ENCODE peak calls at places on chromosomes 6 and 20, in six cellular contexts. One of them, this sample, is unnamed.

GRCh38 chr6:18496462-18496861 is 109.3 kb downstream of the RNF144B start:
- DNase-seq in sigmoid colon: no peak
- DNase-seq in uterus: no peak
- DNase-seq in HCT116: no peak
- DNase-seq in adrenal gland: no peak
- DNase-seq in ovary: no peak
- DNase-seq in this sample: no peak

GRCh38 chr6:147508073-147508870 is at the start of gene SAMD5:
- DNase-seq in adrenal gland: peak
- DNase-seq in HCT116: peak
- DNase-seq in ovary: peak
- DNase-seq in uterus: peak
- DNase-seq in sigmoid colon: peak
- DNase-seq in this sample: peak

GRCh38 chr20:32474967-32475819 is 109.9 kb downstream of the NOL4L start:
- DNase-seq in ovary: peak
- DNase-seq in sigmoid colon: peak
- DNase-seq in HCT116: no peak
- DNase-seq in uterus: peak
- DNase-seq in adrenal gland: peak
- DNase-seq in this sample: peak

GRCh38 chr6:135095716-135096115 is 41.1 kb upstream of the HBS1L start:
- DNase-seq in adrenal gland: no peak
- DNase-seq in uterus: no peak
- DNase-seq in ovary: no peak
- DNase-seq in sigmoid colon: no peak
- DNase-seq in HCT116: no peak
- DNase-seq in this sample: no peak

GRCh38 chr20:12966468-12967085 is 42.2 kb upstream of the SPTLC3 start:
- DNase-seq in sigmoid colon: no peak
- DNase-seq in adrenal gland: no peak
- DNase-seq in ovary: no peak
- DNase-seq in HCT116: no peak
- DNase-seq in uterus: no peak
- DNase-seq in this sample: no peak

GRCh38 chr20:53942973-53943372 is 127.4 kb downstream of the BCAS1 start:
- DNase-seq in sigmoid colon: no peak
- DNase-seq in adrenal gland: no peak
- DNase-seq in uterus: no peak
- DNase-seq in ovary: no peak
- DNase-seq in HCT116: no peak
- DNase-seq in this sample: no peak

GRCh38 chr20:46438156-46438750 is 31.8 kb upstream of the ELMO2 start:
- DNase-seq in sigmoid colon: no peak
- DNase-seq in uterus: no peak
- DNase-seq in HCT116: peak
- DNase-seq in adrenal gland: no peak
- DNase-seq in ovary: no peak
- DNase-seq in this sample: peak

GRCh38 chr6:81148726-81149125 is 603.8 kb downstream of the TENT5A start:
- DNase-seq in adrenal gland: no peak
- DNase-seq in ovary: no peak
- DNase-seq in sigmoid colon: no peak
- DNase-seq in HCT116: no peak
- DNase-seq in uterus: no peak
- DNase-seq in this sample: no peak

GRCh38 chr20:36532388-36532787 is 8.9 kb upstream of the MYL9 start:
- DNase-seq in sigmoid colon: no peak
- DNase-seq in HCT116: no peak
- DNase-seq in uterus: no peak
- DNase-seq in adrenal gland: no peak
- DNase-seq in ovary: no peak
- DNase-seq in this sample: no peak

GRCh38 chr6:138293996-138294395 is 75.7 kb upstream of the PBOV1 start:
- DNase-seq in sigmoid colon: no peak
- DNase-seq in adrenal gland: no peak
- DNase-seq in uterus: no peak
- DNase-seq in HCT116: no peak
- DNase-seq in ovary: no peak
- DNase-seq in this sample: no peak

GRCh38 chr20:8583209-8584106 is 451.4 kb downstream of the PLCB1 start:
- DNase-seq in HCT116: no peak
- DNase-seq in adrenal gland: no peak
- DNase-seq in ovary: no peak
- DNase-seq in sigmoid colon: no peak
- DNase-seq in uterus: no peak
- DNase-seq in this sample: no peak

GRCh38 chr6:99467509-99468106 is 42.5 kb upstream of the PNISR start:
- DNase-seq in ovary: no peak
- DNase-seq in adrenal gland: no peak
- DNase-seq in uterus: no peak
- DNase-seq in HCT116: no peak
- DNase-seq in sigmoid colon: no peak
- DNase-seq in this sample: no peak

GRCh38 chr6:163170294-163170883 is 244.1 kb upstream of the QKI start:
- DNase-seq in adrenal gland: no peak
- DNase-seq in HCT116: no peak
- DNase-seq in ovary: no peak
- DNase-seq in sigmoid colon: no peak
- DNase-seq in uterus: no peak
- DNase-seq in this sample: peak

GRCh38 chr6:14784596-14785360 is 461.1 kb upstream of the JARID2 start:
- DNase-seq in HCT116: no peak
- DNase-seq in adrenal gland: no peak
- DNase-seq in uterus: no peak
- DNase-seq in ovary: no peak
- DNase-seq in sigmoid colon: no peak
- DNase-seq in this sample: no peak

GRCh38 chr6:164069352-164070022 is 655.0 kb downstream of the QKI start:
- DNase-seq in adrenal gland: peak
- DNase-seq in uterus: peak
- DNase-seq in HCT116: no peak
- DNase-seq in sigmoid colon: peak
- DNase-seq in ovary: no peak
- DNase-seq in this sample: no peak

GRCh38 chr20:49230021-49230420 is 10.8 kb downstream of the DDX27 start:
- DNase-seq in uterus: no peak
- DNase-seq in adrenal gland: no peak
- DNase-seq in HCT116: no peak
- DNase-seq in ovary: no peak
- DNase-seq in sigmoid colon: peak
- DNase-seq in this sample: no peak

GRCh38 chr6:24257282-24257681 is 100.6 kb downstream of the DCDC2 start:
- DNase-seq in HCT116: peak
- DNase-seq in adrenal gland: no peak
- DNase-seq in sigmoid colon: no peak
- DNase-seq in ovary: no peak
- DNase-seq in uterus: no peak
- DNase-seq in this sample: no peak

GRCh38 chr20:10129749-10130148 is 88.9 kb upstream of the SNAP25 start:
- DNase-seq in HCT116: no peak
- DNase-seq in sigmoid colon: no peak
- DNase-seq in adrenal gland: no peak
- DNase-seq in uterus: no peak
- DNase-seq in ovary: no peak
- DNase-seq in this sample: no peak

GRCh38 chr20:19880256-19881079 is 122.4 kb downstream of the RIN2 start:
- DNase-seq in adrenal gland: peak
- DNase-seq in HCT116: peak
- DNase-seq in uterus: no peak
- DNase-seq in sigmoid colon: no peak
- DNase-seq in ovary: no peak
- DNase-seq in this sample: no peak

GRCh38 chr6:33694401-33694931 is 17.0 kb downstream of the UQCC2 start:
- DNase-seq in HCT116: no peak
- DNase-seq in adrenal gland: no peak
- DNase-seq in ovary: no peak
- DNase-seq in sigmoid colon: no peak
- DNase-seq in uterus: peak
- DNase-seq in this sample: peak

GRCh38 chr6:33694977-33695376 is 16.5 kb downstream of the UQCC2 start:
- DNase-seq in sigmoid colon: no peak
- DNase-seq in uterus: no peak
- DNase-seq in adrenal gland: no peak
- DNase-seq in HCT116: no peak
- DNase-seq in ovary: no peak
- DNase-seq in this sample: no peak

GRCh38 chr6:33692760-33693158 is 18.7 kb downstream of the UQCC2 start:
- DNase-seq in sigmoid colon: no peak
- DNase-seq in adrenal gland: no peak
- DNase-seq in uterus: no peak
- DNase-seq in HCT116: no peak
- DNase-seq in ovary: no peak
- DNase-seq in this sample: no peak

GRCh38 chr6:33692078-33692759 is 19.3 kb downstream of the UQCC2 start:
- DNase-seq in ovary: no peak
- DNase-seq in sigmoid colon: no peak
- DNase-seq in HCT116: no peak
- DNase-seq in uterus: no peak
- DNase-seq in adrenal gland: peak
- DNase-seq in this sample: peak

GRCh38 chr6:33693186-33694158 is 18.0 kb downstream of the UQCC2 start:
- DNase-seq in HCT116: no peak
- DNase-seq in adrenal gland: no peak
- DNase-seq in sigmoid colon: no peak
- DNase-seq in uterus: no peak
- DNase-seq in ovary: no peak
- DNase-seq in this sample: no peak
- TF ChIP-seq POLR2A in HCT116: no peak
- TF ChIP-seq POLR2A in adrenal gland: no peak
- TF ChIP-seq POLR2A in sigmoid colon: no peak
- TF ChIP-seq POLR2A in uterus: no peak
- TF ChIP-seq POLR2A in ovary: no peak
- TF ChIP-seq POLR2A in this sample: no peak

DNA sequence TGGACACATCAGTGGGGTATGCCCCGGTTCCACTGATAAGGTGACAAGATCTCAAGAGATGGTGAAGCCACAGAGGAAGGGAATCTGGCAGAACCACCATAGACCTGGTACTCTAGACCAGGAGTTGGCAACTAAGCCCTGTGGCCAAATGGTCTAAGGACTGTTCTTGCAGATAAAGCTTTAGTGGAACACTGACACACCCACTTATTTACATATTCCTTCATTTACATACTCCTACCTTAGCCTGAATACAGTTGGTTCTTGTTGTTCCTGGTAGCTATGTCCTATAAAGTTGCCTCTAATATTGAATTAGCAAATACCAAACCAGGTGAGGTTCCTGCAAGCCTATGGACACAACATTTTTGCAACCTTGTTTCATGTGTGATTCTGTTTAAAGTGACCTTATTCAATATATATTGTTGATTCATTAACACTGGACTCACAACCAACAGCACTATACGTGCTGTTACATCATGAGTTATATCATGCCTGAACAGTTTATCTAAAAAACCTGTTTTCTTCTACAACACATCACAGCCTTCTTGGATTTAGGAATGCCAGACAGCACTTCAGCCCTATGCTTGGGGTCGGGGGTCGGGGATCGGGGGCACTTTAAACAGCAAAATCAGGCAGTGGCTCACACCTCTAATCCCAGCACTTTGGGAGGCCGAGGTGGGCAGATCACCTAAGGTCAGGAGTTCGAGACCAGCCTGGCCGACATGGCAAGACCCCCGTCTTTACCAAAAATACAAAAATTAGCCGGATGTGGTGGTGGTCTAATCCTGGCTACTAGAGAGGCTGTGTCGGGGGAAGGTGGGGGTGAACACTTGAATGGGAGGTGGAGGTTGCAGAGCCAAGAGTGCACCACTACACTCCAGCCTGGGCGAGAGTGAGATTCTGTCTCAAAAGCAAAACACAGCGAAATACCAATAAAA is 2.5 kb downstream of the CCDC167 start:
- DNase-seq in ovary: no peak
- DNase-seq in sigmoid colon: no peak
- DNase-seq in uterus: no peak
- DNase-seq in adrenal gland: no peak
- DNase-seq in HCT116: no peak
- DNase-seq in this sample: no peak
- TF ChIP-seq POLR2A in ovary: no peak
- TF ChIP-seq POLR2A in sigmoid colon: no peak
- TF ChIP-seq POLR2A in uterus: no peak
- TF ChIP-seq POLR2A in adrenal gland: no peak
- TF ChIP-seq POLR2A in HCT116: no peak
- TF ChIP-seq POLR2A in this sample: no peak

GRCh38 chr20:63290136-63290676 is 2.8 kb upstream of the COL20A1 start:
- DNase-seq in adrenal gland: no peak
- DNase-seq in HCT116: no peak
- DNase-seq in ovary: no peak
- DNase-seq in sigmoid colon: no peak
- DNase-seq in uterus: no peak
- DNase-seq in this sample: no peak
- TF ChIP-seq POLR2A in adrenal gland: no peak
- TF ChIP-seq POLR2A in HCT116: no peak
- TF ChIP-seq POLR2A in ovary: no peak
- TF ChIP-seq POLR2A in sigmoid colon: no peak
- TF ChIP-seq POLR2A in uterus: no peak
- TF ChIP-seq POLR2A in this sample: no peak

GRCh38 chr20:50533464-50533863 is 23.3 kb downstream of the PTPN1 start:
- DNase-seq in uterus: no peak
- DNase-seq in sigmoid colon: no peak
- DNase-seq in ovary: no peak
- DNase-seq in HCT116: no peak
- DNase-seq in adrenal gland: no peak
- DNase-seq in this sample: no peak
- TF ChIP-seq POLR2A in uterus: no peak
- TF ChIP-seq POLR2A in sigmoid colon: no peak
- TF ChIP-seq POLR2A in ovary: no peak
- TF ChIP-seq POLR2A in HCT116: no peak
- TF ChIP-seq POLR2A in adrenal gland: no peak
- TF ChIP-seq POLR2A in this sample: no peak

GRCh38 chr6:129707882-129708495 is 2.0 kb downstream of the ARHGAP18 start:
- DNase-seq in HCT116: no peak
- DNase-seq in uterus: no peak
- DNase-seq in adrenal gland: no peak
- DNase-seq in sigmoid colon: no peak
- DNase-seq in ovary: no peak
- DNase-seq in this sample: no peak

GRCh38 chr6:129708496-129709216 is 1.3 kb downstream of the ARHGAP18 start:
- DNase-seq in sigmoid colon: no peak
- DNase-seq in HCT116: no peak
- DNase-seq in ovary: no peak
- DNase-seq in adrenal gland: no peak
- DNase-seq in uterus: no peak
- DNase-seq in this sample: no peak

GRCh38 chr6:129709451-129709908 is 497 bp downstream of the ARHGAP18 start:
- DNase-seq in sigmoid colon: no peak
- DNase-seq in HCT116: no peak
- DNase-seq in ovary: peak
- DNase-seq in uterus: peak
- DNase-seq in adrenal gland: peak
- DNase-seq in this sample: no peak

GRCh38 chr6:129710722-129711631 is 1.0 kb upstream of the ARHGAP18 start:
- DNase-seq in uterus: no peak
- DNase-seq in sigmoid colon: no peak
- DNase-seq in HCT116: no peak
- DNase-seq in adrenal gland: no peak
- DNase-seq in ovary: no peak
- DNase-seq in this sample: no peak

GRCh38 chr6:129709909-129710721 is at the start of gene ARHGAP18:
- DNase-seq in HCT116: peak
- DNase-seq in adrenal gland: peak
- DNase-seq in ovary: peak
- DNase-seq in uterus: peak
- DNase-seq in sigmoid colon: peak
- DNase-seq in this sample: peak
- TF ChIP-seq POLR2A in HCT116: no peak
- TF ChIP-seq POLR2A in adrenal gland: peak
- TF ChIP-seq POLR2A in ovary: peak
- TF ChIP-seq POLR2A in uterus: peak
- TF ChIP-seq POLR2A in sigmoid colon: peak
- TF ChIP-seq POLR2A in this sample: peak